ENCODE peak calls at places on chromosome 11, in five cellular contexts. One of them, this sample, is unnamed.

GRCh38 chr11:2581151-2581930 is 118.5 kb downstream of the KCNQ1OT1 start:
- DNase-seq in astrocyte of the spinal cord: no peak
- DNase-seq in frontal cortex: no peak
- DNase-seq in T-helper 2 cell: no peak
- DNase-seq in A549: no peak
- DNase-seq in this sample: peak

GRCh38 chr11:12692238-12693074 is 18.2 kb downstream of the TEAD1 start:
- DNase-seq in astrocyte of the spinal cord: peak
- DNase-seq in frontal cortex: no peak
- DNase-seq in T-helper 2 cell: no peak
- DNase-seq in A549: peak
- DNase-seq in this sample: peak

GRCh38 chr11:289706-290620 is 1.0 kb downstream of the PGGHG start:
- DNase-seq in astrocyte of the spinal cord: no peak
- DNase-seq in frontal cortex: no peak
- DNase-seq in T-helper 2 cell: no peak
- DNase-seq in A549: no peak
- DNase-seq in this sample: no peak

GRCh38 chr11:69746780-69747742 is 28.1 kb downstream of the FGF4 start:
- DNase-seq in astrocyte of the spinal cord: no peak
- DNase-seq in frontal cortex: no peak
- DNase-seq in T-helper 2 cell: no peak
- DNase-seq in A549: no peak
- DNase-seq in this sample: no peak

GRCh38 chr11:19116315-19116970 is 525 bp upstream of the ZDHHC13 start:
- DNase-seq in astrocyte of the spinal cord: no peak
- DNase-seq in frontal cortex: no peak
- DNase-seq in T-helper 2 cell: peak
- DNase-seq in A549: no peak
- DNase-seq in this sample: no peak

GRCh38 chr11:10350341-10350740 is 45.5 kb downstream of the ADM start:
- DNase-seq in astrocyte of the spinal cord: peak
- DNase-seq in frontal cortex: no peak
- DNase-seq in T-helper 2 cell: no peak
- DNase-seq in A549: no peak
- DNase-seq in this sample: peak

GRCh38 chr11:36569095-36569494 is 1.3 kb downstream of the RAG1 start:
- DNase-seq in astrocyte of the spinal cord: no peak
- DNase-seq in frontal cortex: no peak
- DNase-seq in T-helper 2 cell: no peak
- DNase-seq in A549: no peak
- DNase-seq in this sample: no peak

GRCh38 chr11:131186629-131187075 is 183.8 kb upstream of the NTM start:
- DNase-seq in astrocyte of the spinal cord: no peak
- DNase-seq in frontal cortex: no peak
- DNase-seq in T-helper 2 cell: no peak
- DNase-seq in A549: no peak
- DNase-seq in this sample: no peak

GRCh38 chr11:34630544-34630943 is 9.7 kb downstream of the EHF start:
- DNase-seq in astrocyte of the spinal cord: no peak
- DNase-seq in frontal cortex: no peak
- DNase-seq in T-helper 2 cell: no peak
- DNase-seq in A549: no peak
- DNase-seq in this sample: no peak

GRCh38 chr11:67113231-67113721 is 5.8 kb upstream of the KDM2A start:
- DNase-seq in astrocyte of the spinal cord: no peak
- DNase-seq in frontal cortex: no peak
- DNase-seq in T-helper 2 cell: no peak
- DNase-seq in A549: no peak
- DNase-seq in this sample: no peak

GRCh38 chr11:34052608-34053160 is 1.2 kb downstream of the CAPRIN1 start:
- DNase-seq in astrocyte of the spinal cord: no peak
- DNase-seq in frontal cortex: no peak
- DNase-seq in T-helper 2 cell: no peak
- DNase-seq in A549: no peak
- DNase-seq in this sample: peak

GRCh38 chr11:67060111-67060522 is 3.5 kb downstream of the RHOD start:
- DNase-seq in astrocyte of the spinal cord: no peak
- DNase-seq in frontal cortex: no peak
- DNase-seq in T-helper 2 cell: no peak
- DNase-seq in A549: peak
- DNase-seq in this sample: peak

GRCh38 chr11:3156661-3157311 is 8.3 kb downstream of the OSBPL5 start:
- DNase-seq in astrocyte of the spinal cord: no peak
- DNase-seq in frontal cortex: no peak
- DNase-seq in T-helper 2 cell: no peak
- DNase-seq in A549: no peak
- DNase-seq in this sample: no peak

GRCh38 chr11:102983491-102983890 is 28.0 kb upstream of the MMP13 start:
- DNase-seq in astrocyte of the spinal cord: no peak
- DNase-seq in frontal cortex: no peak
- DNase-seq in T-helper 2 cell: no peak
- DNase-seq in A549: no peak
- DNase-seq in this sample: no peak

GRCh38 chr11:67285541-67286498 is 3.3 kb upstream of the ANKRD13D start:
- DNase-seq in astrocyte of the spinal cord: no peak
- DNase-seq in frontal cortex: no peak
- DNase-seq in T-helper 2 cell: peak
- DNase-seq in A549: no peak
- DNase-seq in this sample: no peak

GRCh38 chr11:114880458-114880857 is 202.1 kb downstream of the NXPE2 start:
- DNase-seq in astrocyte of the spinal cord: no peak
- DNase-seq in frontal cortex: no peak
- DNase-seq in T-helper 2 cell: no peak
- DNase-seq in A549: no peak
- DNase-seq in this sample: no peak

GRCh38 chr11:92976681-92977080 is 7.2 kb downstream of the MTNR1B start:
- DNase-seq in astrocyte of the spinal cord: no peak
- DNase-seq in frontal cortex: no peak
- DNase-seq in T-helper 2 cell: no peak
- DNase-seq in A549: no peak
- DNase-seq in this sample: no peak

GRCh38 chr11:77193915-77194830 is 66.1 kb downstream of the MYO7A start:
- DNase-seq in astrocyte of the spinal cord: no peak
- DNase-seq in frontal cortex: no peak
- DNase-seq in T-helper 2 cell: no peak
- DNase-seq in A549: no peak
- DNase-seq in this sample: no peak

GRCh38 chr11:17036666-17037658 is 22.7 kb upstream of the PLEKHA7 start:
- DNase-seq in astrocyte of the spinal cord: no peak
- DNase-seq in frontal cortex: no peak
- DNase-seq in T-helper 2 cell: peak
- DNase-seq in A549: no peak
- DNase-seq in this sample: no peak

GRCh38 chr11:120344302-120345004 is 8.2 kb downstream of the ARHGEF12 start:
- DNase-seq in astrocyte of the spinal cord: peak
- DNase-seq in frontal cortex: no peak
- DNase-seq in T-helper 2 cell: peak
- DNase-seq in A549: no peak
- DNase-seq in this sample: peak

GRCh38 chr11:117885777-117886176 is 9.3 kb upstream of the FXYD6 start:
- DNase-seq in astrocyte of the spinal cord: peak
- DNase-seq in frontal cortex: no peak
- DNase-seq in T-helper 2 cell: no peak
- DNase-seq in A549: no peak
- DNase-seq in this sample: no peak

GRCh38 chr11:37721485-37721884 is 1123.4 kb upstream of the RAG2 start:
- DNase-seq in astrocyte of the spinal cord: no peak
- DNase-seq in frontal cortex: no peak
- DNase-seq in T-helper 2 cell: no peak
- DNase-seq in A549: no peak
- DNase-seq in this sample: no peak

GRCh38 chr11:72493426-72494108 is 59.2 kb upstream of the CLPB start:
- DNase-seq in astrocyte of the spinal cord: no peak
- DNase-seq in frontal cortex: no peak
- DNase-seq in T-helper 2 cell: peak
- DNase-seq in A549: no peak
- DNase-seq in this sample: no peak

GRCh38 chr11:129731316-129731715 is 84.3 kb upstream of the TMEM45B start:
- DNase-seq in astrocyte of the spinal cord: no peak
- DNase-seq in frontal cortex: no peak
- DNase-seq in T-helper 2 cell: no peak
- DNase-seq in A549: no peak
- DNase-seq in this sample: no peak

GRCh38 chr11:33296695-33297094 is 39.5 kb downstream of the HIPK3 start:
- DNase-seq in astrocyte of the spinal cord: no peak
- DNase-seq in frontal cortex: no peak
- DNase-seq in T-helper 2 cell: no peak
- DNase-seq in A549: no peak
- DNase-seq in this sample: no peak

This sample was measured in Daoy.